ENCODE peak calls at places on chromosomes 1 and 21, in ten cellular contexts. M is stimulated activated CD4-positive, alpha-beta T cell treated with anti-CD3 and anti-CD28 coated beads, TNF-alpha, amount 100 ng/mL, for 4 hours; O is activated CD4-positive, alpha-beta T cell treated with anti-CD3 and anti-CD28 coated beads for 36 hours; P is GM13976; S is fibroblast of the aortic adventitia; C is mesendoderm; G is HCT116; T is Right ventricle myocardium inferior; N is cardiac muscle cell; B is hypothalamus. A is an unnamed sample.

GRCh38 chr1:174230399-174230798 is 71.1 kb downstream of the RABGAP1L start:
- DNase-seq in M (no peak), O (no peak), P (no peak), S (peak; percentile 45), C (no peak), G (no peak), T (no peak), N (peak; percentile 42), B (no peak), A (no peak)

GRCh38 chr1:155010211-155010918 is 7.8 kb downstream of the ZBTB7B start:
- DNase-seq in M (no peak), O (peak; percentile 54), P (no peak), S (no peak), C (no peak), G (no peak), T (peak; percentile 40), N (no peak), B (no peak), A (no peak)

GRCh38 chr1:8363764-8364301 is 45.9 kb downstream of the SLC45A1 start:
- DNase-seq in M (no peak), O (no peak), P (no peak), S (no peak), C (no peak), G (no peak), T (no peak), N (no peak), B (no peak), A (no peak)

GRCh38 chr1:209319549-209319948 is 264.0 kb upstream of the CAMK1G start:
- DNase-seq in M (no peak), O (no peak), P (no peak), S (no peak), C (no peak), G (no peak), T (no peak), N (no peak), B (no peak), A (no peak)

GRCh38 chr21:41851090-41851790 is 27.9 kb downstream of the PRDM15 start:
- DNase-seq in M (no peak), O (no peak), P (no peak), S (no peak), C (no peak), G (no peak), T (no peak), N (peak; percentile 37), B (no peak), A (no peak)

GRCh38 chr1:182549811-182550210 is 39.2 kb downstream of the RNASEL start:
- DNase-seq in M (no peak), O (no peak), P (no peak), S (no peak), C (no peak), G (no peak), T (no peak), N (no peak), B (no peak), A (no peak)

GRCh38 chr1:223208164-223209075 is 65.4 kb upstream of the TLR5 start:
- DNase-seq in M (no peak), O (no peak), P (no peak), S (no peak), C (no peak), G (no peak), T (no peak), N (no peak), B (no peak), A (no peak)

GRCh38 chr1:186985889-186986491 is 157.2 kb downstream of the PLA2G4A start:
- DNase-seq in M (no peak), O (no peak), P (peak; percentile 37), S (peak; percentile 89), C (peak; percentile 67), G (peak; percentile 38), T (no peak), N (peak; percentile 84), B (no peak), A (peak; percentile 49)

GRCh38 chr1:218880484-218881060 is 293.1 kb upstream of the LYPLAL1 start:
- DNase-seq in M (no peak), O (no peak), P (no peak), S (no peak), C (no peak), G (no peak), T (no peak), N (peak; percentile 68), B (no peak), A (no peak)

GRCh38 chr1:202240956-202241355 is 47.4 kb downstream of the LGR6 start:
- DNase-seq in M (no peak), O (no peak), P (no peak), S (no peak), C (no peak), G (no peak), T (no peak), N (no peak), B (no peak), A (no peak)

GRCh38 chr1:118291686-118292085 is 106.7 kb upstream of the SPAG17 start:
- DNase-seq in M (no peak), O (no peak), P (no peak), S (no peak), C (no peak), G (no peak), T (no peak), N (no peak), B (no peak), A (no peak)

GRCh38 chr1:111369177-111369576 is 58.4 kb downstream of the OVGP1 start:
- DNase-seq in M (no peak), O (no peak), P (no peak), S (no peak), C (no peak), G (no peak), T (no peak), N (peak; percentile 11), B (no peak), A (no peak)

GRCh38 chr1:84693774-84694173 is 3.5 kb upstream of the SSX2IP start:
- DNase-seq in M (no peak), O (no peak), P (no peak), S (peak; percentile 37), C (no peak), G (no peak), T (no peak), N (no peak), B (no peak), A (no peak)

GRCh38 chr1:31036749-31037500 is 28.6 kb downstream of the PUM1 start:
- DNase-seq in M (no peak), O (no peak), P (no peak), S (no peak), C (no peak), G (no peak), T (no peak), N (no peak), B (no peak), A (no peak)

GRCh38 chr1:234607091-234608025 is 2.6 kb downstream of the IRF2BP2 start:
- DNase-seq in M (no peak), O (peak; percentile 53), P (no peak), S (peak; percentile 64), C (peak; percentile 75), G (no peak), T (no peak), N (peak; percentile 57), B (peak; percentile 46), A (peak; percentile 72)

GRCh38 chr1:155003766-155004351 is 1.3 kb downstream of the ZBTB7B start:
- DNase-seq in M (no peak), O (peak; percentile 53), P (peak; percentile 71), S (no peak), C (peak; percentile 72), G (no peak), T (no peak), N (peak; percentile 60), B (peak; percentile 50), A (peak; percentile 56)

GRCh38 chr1:3034162-3034561 is 12.9 kb downstream of the ACTRT2 start:
- DNase-seq in M (no peak), O (no peak), P (no peak), S (no peak), C (no peak), G (no peak), T (no peak), N (no peak), B (no peak), A (no peak)

GRCh38 chr1:244163131-244163530 is 112.0 kb downstream of the ZBTB18 start:
- DNase-seq in M (no peak), O (no peak), P (no peak), S (no peak), C (no peak), G (no peak), T (no peak), N (no peak), B (no peak), A (no peak)

GRCh38 chr1:23533288-23534130 is 2.5 kb upstream of the E2F2 start:
- DNase-seq in M (no peak), O (peak; percentile 33), P (no peak), S (no peak), C (no peak), G (no peak), T (no peak), N (no peak), B (no peak), A (peak; percentile 74)

GRCh38 chr1:234062166-234062565 is 157.7 kb downstream of the SLC35F3 start:
- DNase-seq in M (no peak), O (no peak), P (no peak), S (no peak), C (no peak), G (no peak), T (no peak), N (no peak), B (no peak), A (no peak)

GRCh38 chr1:58931761-58932160 is 147.9 kb upstream of the JUN start:
- DNase-seq in M (no peak), O (no peak), P (no peak), S (no peak), C (no peak), G (no peak), T (no peak), N (no peak), B (no peak), A (no peak)

GRCh38 chr21:44299458-44300261 is at the start of gene PFKL:
- DNase-seq in M (peak; percentile 53), O (peak; percentile 82), P (peak; percentile 94), S (peak; percentile 48), C (peak; percentile 61), G (no peak), T (peak; percentile 90), N (peak; percentile 62), B (peak; percentile 76), A (peak; percentile 95)

GRCh38 chr21:16536661-16537359 is 807.0 kb downstream of the USP25 start:
- DNase-seq in M (no peak), O (no peak), P (no peak), S (peak; percentile 76), C (no peak), G (no peak), T (no peak), N (peak; percentile 64), B (no peak), A (no peak)

GRCh38 chr1:8661185-8662110 is 156.0 kb downstream of the RERE start:
- DNase-seq in M (peak; percentile 21), O (peak; percentile 68), P (peak; percentile 39), S (peak; percentile 94), C (peak; percentile 40), G (no peak), T (no peak), N (peak; percentile 91), B (no peak), A (no peak)

GRCh38 chr1:187838335-187839293 is 1009.9 kb downstream of the PLA2G4A start:
- DNase-seq in M (no peak), O (no peak), P (no peak), S (no peak), C (peak; percentile 76), G (no peak), T (no peak), N (peak; percentile 12), B (no peak), A (no peak)

GRCh38 chr1:243609698-243610097 is 240.3 kb downstream of the AKT3 start:
- DNase-seq in M (no peak), O (no peak), P (no peak), S (no peak), C (no peak), G (no peak), T (no peak), N (no peak), B (no peak), A (no peak)

GRCh38 chr1:102191723-102192122 is 195.0 kb upstream of the OLFM3 start:
- DNase-seq in M (no peak), O (peak; percentile 7), P (peak; percentile 6), S (no peak), C (peak; percentile 78), G (peak; percentile 29), T (no peak), N (peak; percentile 8), B (no peak), A (peak; percentile 32)

GRCh38 chr1:172845371-172845770 is 186.5 kb downstream of the FASLG start:
- DNase-seq in M (peak; percentile 19), O (peak; percentile 87), P (peak; percentile 36), S (peak; percentile 16), C (no peak), G (no peak), T (no peak), N (peak; percentile 66), B (no peak), A (peak; percentile 26)